ENCODE peak calls at places on chromosomes 11 and 22, in ten cellular contexts. One of them, this sample, is unnamed.

GRCh38 chr22:34760276-34761008 is 305.5 kb upstream of the ISX start:
- DNase-seq in neural progenitor cell: no peak
- DNase-seq in GM23338: no peak
- DNase-seq in IMR-90: no peak
- DNase-seq in A549: no peak
- DNase-seq in K562: no peak
- DNase-seq in keratinocyte: no peak
- DNase-seq in mesenchymal stem cell: no peak
- DNase-seq in mammary epithelial cell: peak
- DNase-seq in osteoblast: no peak
- DNase-seq in this sample: no peak

GRCh38 chr11:1752907-1753425 is 2.6 kb upstream of the IFITM10 start:
- DNase-seq in A549: no peak
- DNase-seq in osteoblast: peak
- DNase-seq in IMR-90: no peak
- DNase-seq in K562: no peak
- DNase-seq in GM23338: no peak
- DNase-seq in keratinocyte: no peak
- DNase-seq in neural progenitor cell: peak
- DNase-seq in mesenchymal stem cell: no peak
- DNase-seq in mammary epithelial cell: no peak
- DNase-seq in this sample: no peak

GRCh38 chr11:122040476-122040875 is 75.5 kb downstream of the BLID start:
- DNase-seq in neural progenitor cell: no peak
- DNase-seq in K562: no peak
- DNase-seq in keratinocyte: no peak
- DNase-seq in mammary epithelial cell: peak
- DNase-seq in IMR-90: no peak
- DNase-seq in mesenchymal stem cell: no peak
- DNase-seq in osteoblast: no peak
- DNase-seq in GM23338: peak
- DNase-seq in A549: no peak
- DNase-seq in this sample: no peak

GRCh38 chr11:18490736-18491485 is 35.3 kb downstream of the LDHAL6A start:
- DNase-seq in neural progenitor cell: no peak
- DNase-seq in A549: no peak
- DNase-seq in K562: no peak
- DNase-seq in mesenchymal stem cell: no peak
- DNase-seq in osteoblast: no peak
- DNase-seq in IMR-90: no peak
- DNase-seq in mammary epithelial cell: no peak
- DNase-seq in GM23338: no peak
- DNase-seq in keratinocyte: no peak
- DNase-seq in this sample: no peak

GRCh38 chr22:49077586-49077985 is 750.1 kb downstream of the BRD1 start:
- DNase-seq in mammary epithelial cell: no peak
- DNase-seq in mesenchymal stem cell: no peak
- DNase-seq in IMR-90: no peak
- DNase-seq in osteoblast: no peak
- DNase-seq in K562: no peak
- DNase-seq in keratinocyte: no peak
- DNase-seq in GM23338: no peak
- DNase-seq in A549: no peak
- DNase-seq in neural progenitor cell: no peak
- DNase-seq in this sample: no peak

GRCh38 chr11:57124912-57125311 is 56.8 kb upstream of the LRRC55 start:
- DNase-seq in neural progenitor cell: peak
- DNase-seq in GM23338: no peak
- DNase-seq in IMR-90: no peak
- DNase-seq in osteoblast: peak
- DNase-seq in K562: no peak
- DNase-seq in keratinocyte: no peak
- DNase-seq in A549: no peak
- DNase-seq in mesenchymal stem cell: no peak
- DNase-seq in mammary epithelial cell: no peak
- DNase-seq in this sample: no peak

GRCh38 chr11:104700609-104701008 is 197.7 kb downstream of the CASP12 start:
- DNase-seq in A549: no peak
- DNase-seq in osteoblast: no peak
- DNase-seq in K562: no peak
- DNase-seq in neural progenitor cell: no peak
- DNase-seq in GM23338: no peak
- DNase-seq in mesenchymal stem cell: peak
- DNase-seq in IMR-90: peak
- DNase-seq in mammary epithelial cell: peak
- DNase-seq in keratinocyte: no peak
- DNase-seq in this sample: no peak

GRCh38 chr11:35165416-35166368 is 26.7 kb downstream of the CD44 start:
- DNase-seq in keratinocyte: no peak
- DNase-seq in mesenchymal stem cell: peak
- DNase-seq in A549: no peak
- DNase-seq in mammary epithelial cell: peak
- DNase-seq in neural progenitor cell: peak
- DNase-seq in IMR-90: peak
- DNase-seq in GM23338: no peak
- DNase-seq in osteoblast: peak
- DNase-seq in K562: no peak
- DNase-seq in this sample: peak

GRCh38 chr11:44899959-44900358 is 50.7 kb downstream of the TP53I11 start:
- DNase-seq in IMR-90: peak
- DNase-seq in neural progenitor cell: peak
- DNase-seq in GM23338: peak
- DNase-seq in mesenchymal stem cell: peak
- DNase-seq in K562: peak
- DNase-seq in osteoblast: peak
- DNase-seq in A549: peak
- DNase-seq in keratinocyte: no peak
- DNase-seq in mammary epithelial cell: peak
- DNase-seq in this sample: peak

GRCh38 chr11:60830478-60831142 is 11.3 kb upstream of the CCDC86 start:
- DNase-seq in GM23338: no peak
- DNase-seq in A549: no peak
- DNase-seq in mammary epithelial cell: peak
- DNase-seq in IMR-90: no peak
- DNase-seq in keratinocyte: no peak
- DNase-seq in osteoblast: peak
- DNase-seq in K562: no peak
- DNase-seq in mesenchymal stem cell: no peak
- DNase-seq in neural progenitor cell: no peak
- DNase-seq in this sample: no peak

GRCh38 chr22:41976961-41977566 is 7.8 kb downstream of the SEPTIN3 start:
- DNase-seq in K562: no peak
- DNase-seq in GM23338: peak
- DNase-seq in neural progenitor cell: peak
- DNase-seq in mesenchymal stem cell: no peak
- DNase-seq in IMR-90: no peak
- DNase-seq in keratinocyte: no peak
- DNase-seq in osteoblast: peak
- DNase-seq in A549: no peak
- DNase-seq in mammary epithelial cell: no peak
- DNase-seq in this sample: no peak

GRCh38 chr22:49158741-49159564 is 668.7 kb downstream of the BRD1 start:
- DNase-seq in mammary epithelial cell: no peak
- DNase-seq in osteoblast: peak
- DNase-seq in keratinocyte: no peak
- DNase-seq in neural progenitor cell: no peak
- DNase-seq in IMR-90: no peak
- DNase-seq in A549: no peak
- DNase-seq in mesenchymal stem cell: no peak
- DNase-seq in GM23338: no peak
- DNase-seq in K562: no peak
- DNase-seq in this sample: no peak

GRCh38 chr11:131302831-131303230 is 67.6 kb upstream of the NTM start:
- DNase-seq in GM23338: no peak
- DNase-seq in K562: no peak
- DNase-seq in keratinocyte: no peak
- DNase-seq in mammary epithelial cell: no peak
- DNase-seq in neural progenitor cell: no peak
- DNase-seq in osteoblast: no peak
- DNase-seq in IMR-90: no peak
- DNase-seq in mesenchymal stem cell: no peak
- DNase-seq in A549: no peak
- DNase-seq in this sample: no peak

GRCh38 chr11:42770444-42771065 is 541.2 kb upstream of the API5 start:
- DNase-seq in mesenchymal stem cell: peak
- DNase-seq in GM23338: peak
- DNase-seq in IMR-90: no peak
- DNase-seq in A549: no peak
- DNase-seq in K562: peak
- DNase-seq in keratinocyte: peak
- DNase-seq in neural progenitor cell: peak
- DNase-seq in mammary epithelial cell: peak
- DNase-seq in osteoblast: no peak
- DNase-seq in this sample: peak

DNA sequence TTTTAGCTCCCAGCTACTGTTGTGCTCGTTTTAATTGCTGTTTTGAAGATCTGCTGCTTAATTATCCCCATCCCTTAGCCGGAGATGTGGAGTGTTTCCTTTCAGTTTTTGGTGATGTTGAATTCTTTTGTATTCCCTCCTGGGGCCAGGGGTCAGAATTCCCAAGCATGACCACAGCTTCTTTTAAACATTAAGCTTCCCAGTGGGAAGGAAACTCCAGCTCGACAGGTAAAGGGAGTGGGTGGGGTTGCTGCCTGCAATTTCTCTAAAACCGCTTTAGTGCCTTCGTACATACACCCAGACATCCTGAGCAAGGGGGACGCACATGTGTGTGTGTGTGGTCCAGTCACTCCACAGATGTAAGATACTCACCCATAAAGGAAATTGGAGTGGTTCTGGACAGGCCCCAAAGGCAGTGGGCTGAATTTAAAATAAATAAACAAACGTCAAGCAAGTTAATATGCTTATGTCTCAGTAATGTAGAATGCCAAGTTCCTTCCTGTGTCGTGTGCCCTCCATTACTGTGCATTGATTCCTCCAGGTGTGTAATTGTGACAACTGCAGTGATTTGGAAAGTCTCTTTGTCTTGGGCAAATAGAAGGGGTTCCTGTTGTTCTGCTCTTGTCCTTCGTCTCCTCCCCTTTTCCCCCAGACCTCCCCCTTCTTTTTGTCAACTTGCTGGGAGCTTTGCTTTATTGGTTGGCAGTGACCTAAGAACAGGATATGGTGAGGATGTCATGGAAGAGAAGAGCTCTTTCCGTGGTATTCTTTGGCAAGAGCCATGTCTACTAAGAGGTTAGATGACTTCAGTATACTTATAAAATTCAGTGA is 19.2 kb upstream of the ADSL start:
- DNase-seq in A549: no peak
- DNase-seq in K562: no peak
- DNase-seq in keratinocyte: no peak
- DNase-seq in osteoblast: no peak
- DNase-seq in IMR-90: peak
- DNase-seq in mammary epithelial cell: no peak
- DNase-seq in mesenchymal stem cell: peak
- DNase-seq in neural progenitor cell: peak
- DNase-seq in GM23338: peak
- DNase-seq in this sample: no peak
- H3K4me2 ChIP-seq in A549: no peak
- H3K4me2 ChIP-seq in K562: no peak
- H3K4me2 ChIP-seq in keratinocyte: no peak
- H3K4me2 ChIP-seq in osteoblast: no peak
- H3K4me2 ChIP-seq in IMR-90: peak
- H3K4me2 ChIP-seq in mammary epithelial cell: no peak
- H3K4me2 ChIP-seq in mesenchymal stem cell: no peak
- H3K4me2 ChIP-seq in neural progenitor cell: peak
- H3K4me2 ChIP-seq in GM23338: peak
- H3K4me2 ChIP-seq in this sample: no peak

GRCh38 chr22:32556150-32556549 is 81.5 kb downstream of the FBXO7 start:
- DNase-seq in GM23338: no peak
- DNase-seq in IMR-90: no peak
- DNase-seq in osteoblast: peak
- DNase-seq in A549: no peak
- DNase-seq in mammary epithelial cell: no peak
- DNase-seq in neural progenitor cell: no peak
- DNase-seq in keratinocyte: no peak
- DNase-seq in K562: no peak
- DNase-seq in mesenchymal stem cell: no peak
- DNase-seq in this sample: no peak

GRCh38 chr22:32557424-32557823 is 82.8 kb downstream of the FBXO7 start:
- DNase-seq in neural progenitor cell: no peak
- DNase-seq in keratinocyte: no peak
- DNase-seq in osteoblast: no peak
- DNase-seq in IMR-90: no peak
- DNase-seq in mesenchymal stem cell: peak
- DNase-seq in K562: no peak
- DNase-seq in A549: no peak
- DNase-seq in GM23338: no peak
- DNase-seq in mammary epithelial cell: peak
- DNase-seq in this sample: no peak

GRCh38 chr22:32561756-32562155 is 87.1 kb downstream of the FBXO7 start:
- DNase-seq in mesenchymal stem cell: no peak
- DNase-seq in GM23338: no peak
- DNase-seq in keratinocyte: no peak
- DNase-seq in mammary epithelial cell: no peak
- DNase-seq in A549: no peak
- DNase-seq in osteoblast: no peak
- DNase-seq in IMR-90: no peak
- DNase-seq in K562: no peak
- DNase-seq in neural progenitor cell: no peak
- DNase-seq in this sample: no peak

GRCh38 chr22:32561163-32561562 is 86.6 kb downstream of the FBXO7 start:
- DNase-seq in K562: no peak
- DNase-seq in GM23338: no peak
- DNase-seq in mesenchymal stem cell: no peak
- DNase-seq in IMR-90: no peak
- DNase-seq in mammary epithelial cell: no peak
- DNase-seq in A549: no peak
- DNase-seq in keratinocyte: no peak
- DNase-seq in neural progenitor cell: no peak
- DNase-seq in osteoblast: no peak
- DNase-seq in this sample: no peak

GRCh38 chr22:32558681-32559355 is 84.2 kb downstream of the FBXO7 start:
- DNase-seq in neural progenitor cell: no peak
- DNase-seq in osteoblast: peak
- DNase-seq in IMR-90: peak
- DNase-seq in mammary epithelial cell: peak
- DNase-seq in K562: no peak
- DNase-seq in keratinocyte: peak
- DNase-seq in mesenchymal stem cell: peak
- DNase-seq in GM23338: no peak
- DNase-seq in A549: peak
- DNase-seq in this sample: no peak
- H3K4me2 ChIP-seq in neural progenitor cell: no peak
- H3K4me2 ChIP-seq in osteoblast: no peak
- H3K4me2 ChIP-seq in IMR-90: no peak
- H3K4me2 ChIP-seq in mammary epithelial cell: peak
- H3K4me2 ChIP-seq in K562: no peak
- H3K4me2 ChIP-seq in keratinocyte: peak
- H3K4me2 ChIP-seq in mesenchymal stem cell: no peak
- H3K4me2 ChIP-seq in GM23338: no peak
- H3K4me2 ChIP-seq in A549: peak
- H3K4me2 ChIP-seq in this sample: no peak

GRCh38 chr22:45812910-45813309 is 141.3 kb downstream of the ATXN10 start:
- DNase-seq in mammary epithelial cell: no peak
- DNase-seq in mesenchymal stem cell: no peak
- DNase-seq in keratinocyte: no peak
- DNase-seq in neural progenitor cell: no peak
- DNase-seq in IMR-90: no peak
- DNase-seq in GM23338: no peak
- DNase-seq in K562: no peak
- DNase-seq in A549: no peak
- DNase-seq in osteoblast: no peak
- DNase-seq in this sample: no peak
- H3K4me2 ChIP-seq in mammary epithelial cell: no peak
- H3K4me2 ChIP-seq in mesenchymal stem cell: no peak
- H3K4me2 ChIP-seq in keratinocyte: no peak
- H3K4me2 ChIP-seq in neural progenitor cell: no peak
- H3K4me2 ChIP-seq in IMR-90: no peak
- H3K4me2 ChIP-seq in GM23338: no peak
- H3K4me2 ChIP-seq in K562: no peak
- H3K4me2 ChIP-seq in A549: no peak
- H3K4me2 ChIP-seq in osteoblast: no peak
- H3K4me2 ChIP-seq in this sample: no peak

GRCh38 chr22:47196881-47197701 is 434.6 kb downstream of the TBC1D22A start:
- DNase-seq in mammary epithelial cell: no peak
- DNase-seq in neural progenitor cell: no peak
- DNase-seq in keratinocyte: no peak
- DNase-seq in osteoblast: peak
- DNase-seq in GM23338: no peak
- DNase-seq in IMR-90: no peak
- DNase-seq in mesenchymal stem cell: no peak
- DNase-seq in A549: no peak
- DNase-seq in K562: no peak
- DNase-seq in this sample: no peak
- H3K4me2 ChIP-seq in mammary epithelial cell: no peak
- H3K4me2 ChIP-seq in neural progenitor cell: no peak
- H3K4me2 ChIP-seq in keratinocyte: no peak
- H3K4me2 ChIP-seq in osteoblast: no peak
- H3K4me2 ChIP-seq in GM23338: no peak
- H3K4me2 ChIP-seq in IMR-90: no peak
- H3K4me2 ChIP-seq in mesenchymal stem cell: no peak
- H3K4me2 ChIP-seq in A549: no peak
- H3K4me2 ChIP-seq in K562: no peak
- H3K4me2 ChIP-seq in this sample: no peak

This sample was measured in OCI-LY7.